ENCODE peak calls at places on chromosome 12, in seven cellular contexts. O is left ventricle myocardium inferior; U is AG10803; R is lower lobe of right lung; Z is brain microvascular endothelial cell; V is naive thymus-derived CD4-positive, alpha-beta T cell; A is tibial artery. W is an unnamed sample.
A peak's percentile ranks its signal among the peaks of the same experiment; 100 is the strongest.

GRCh38 chr12:16520328-16520727 is 85.6 kb downstream of the LMO3 start:
- DNase-seq in O (no peak), U (peak; percentile 5), R (no peak), Z (no peak), V (no peak), A (no peak), W (no peak)

GRCh38 chr12:26214121-26214520 is 18.7 kb downstream of the SSPN start:
- DNase-seq in O (no peak), U (no peak), R (no peak), Z (no peak), V (no peak), A (no peak), W (no peak)

GRCh38 chr12:92032101-92032500 is 113.5 kb downstream of the BTG1 start:
- DNase-seq in O (no peak), U (no peak), R (no peak), Z (no peak), V (no peak), A (no peak), W (no peak)

GRCh38 chr12:15963271-15963670 is 52.1 kb downstream of the DERA start:
- DNase-seq in O (no peak), U (no peak), R (no peak), Z (no peak), V (no peak), A (no peak), W (no peak)

GRCh38 chr12:67241482-67241881 is 27.7 kb upstream of the CAND1 start:
- DNase-seq in O (no peak), U (peak; percentile 21), R (no peak), Z (no peak), V (no peak), A (no peak), W (no peak)

GRCh38 chr12:39572551-39572950 is 47.1 kb downstream of the ABCD2 start:
- DNase-seq in O (no peak), U (no peak), R (no peak), Z (no peak), V (no peak), A (no peak), W (no peak)

GRCh38 chr12:121000530-121000929 is 15.8 kb downstream of the C12orf43 start:
- DNase-seq in O (no peak), U (no peak), R (peak; percentile 8), Z (no peak), V (no peak), A (no peak), W (peak; percentile 82)

GRCh38 chr12:47361389-47362031 is 281.8 kb upstream of the AMIGO2 start:
- DNase-seq in O (no peak), U (no peak), R (no peak), Z (no peak), V (peak; percentile 31), A (no peak), W (peak; percentile 29)

GRCh38 chr12:57471-57980 is 9.0 kb upstream of the IQSEC3 start:
- DNase-seq in O (no peak), U (no peak), R (no peak), Z (no peak), V (no peak), A (no peak), W (no peak)

GRCh38 chr12:43338848-43339526 is 213.0 kb downstream of the ADAMTS20 start:
- DNase-seq in O (no peak), U (peak; percentile 54), R (no peak), Z (peak; percentile 62), V (no peak), A (no peak), W (no peak)

GRCh38 chr12:50047693-50048250 is 9.6 kb upstream of the ASIC1 start:
- DNase-seq in O (no peak), U (no peak), R (no peak), Z (no peak), V (no peak), A (no peak), W (no peak)

GRCh38 chr12:95473440-95473946 is 459 bp upstream of the METAP2 start:
- DNase-seq in O (no peak), U (peak; percentile 35), R (no peak), Z (peak; percentile 28), V (peak; percentile 54), A (peak; percentile 51), W (peak; percentile 50)

GRCh38 chr12:110245278-110245868 is 35.7 kb upstream of the ATP2A2 start:
- DNase-seq in O (peak; percentile 54), U (no peak), R (peak; percentile 58), Z (no peak), V (peak; percentile 22), A (no peak), W (peak; percentile 21)

GRCh38 chr12:121626853-121627623 is 708 bp downstream of the ORAI1 start:
- DNase-seq in O (peak; percentile 44), U (peak; percentile 57), R (peak; percentile 76), Z (peak; percentile 52), V (peak; percentile 78), A (peak; percentile 61), W (peak; percentile 87)

GRCh38 chr12:107610030-107610859 is 75.4 kb upstream of the PWP1 start:
- DNase-seq in O (no peak), U (peak; percentile 37), R (no peak), Z (peak; percentile 40), V (peak; percentile 6), A (no peak), W (peak; percentile 25)

GRCh38 chr12:29782285-29782820 is 1.4 kb downstream of the TMTC1 start:
- DNase-seq in O (no peak), U (peak; percentile 42), R (no peak), Z (peak; percentile 46), V (no peak), A (no peak), W (no peak)

GRCh38 chr12:69881771-69882170 is 56.7 kb downstream of the MYRFL start:
- DNase-seq in O (no peak), U (no peak), R (no peak), Z (no peak), V (no peak), A (no peak), W (no peak)

GRCh38 chr12:69880566-69880965 is 55.5 kb downstream of the MYRFL start:
- DNase-seq in O (no peak), U (peak; percentile 28), R (no peak), Z (peak; percentile 6), V (no peak), A (no peak), W (no peak)

GRCh38 chr12:69874606-69875005 is 49.6 kb downstream of the MYRFL start:
- DNase-seq in O (no peak), U (no peak), R (no peak), Z (no peak), V (no peak), A (no peak), W (no peak)

GRCh38 chr12:69875416-69875815 is 50.4 kb downstream of the MYRFL start:
- DNase-seq in O (no peak), U (no peak), R (no peak), Z (no peak), V (no peak), A (no peak), W (no peak)

DNA sequence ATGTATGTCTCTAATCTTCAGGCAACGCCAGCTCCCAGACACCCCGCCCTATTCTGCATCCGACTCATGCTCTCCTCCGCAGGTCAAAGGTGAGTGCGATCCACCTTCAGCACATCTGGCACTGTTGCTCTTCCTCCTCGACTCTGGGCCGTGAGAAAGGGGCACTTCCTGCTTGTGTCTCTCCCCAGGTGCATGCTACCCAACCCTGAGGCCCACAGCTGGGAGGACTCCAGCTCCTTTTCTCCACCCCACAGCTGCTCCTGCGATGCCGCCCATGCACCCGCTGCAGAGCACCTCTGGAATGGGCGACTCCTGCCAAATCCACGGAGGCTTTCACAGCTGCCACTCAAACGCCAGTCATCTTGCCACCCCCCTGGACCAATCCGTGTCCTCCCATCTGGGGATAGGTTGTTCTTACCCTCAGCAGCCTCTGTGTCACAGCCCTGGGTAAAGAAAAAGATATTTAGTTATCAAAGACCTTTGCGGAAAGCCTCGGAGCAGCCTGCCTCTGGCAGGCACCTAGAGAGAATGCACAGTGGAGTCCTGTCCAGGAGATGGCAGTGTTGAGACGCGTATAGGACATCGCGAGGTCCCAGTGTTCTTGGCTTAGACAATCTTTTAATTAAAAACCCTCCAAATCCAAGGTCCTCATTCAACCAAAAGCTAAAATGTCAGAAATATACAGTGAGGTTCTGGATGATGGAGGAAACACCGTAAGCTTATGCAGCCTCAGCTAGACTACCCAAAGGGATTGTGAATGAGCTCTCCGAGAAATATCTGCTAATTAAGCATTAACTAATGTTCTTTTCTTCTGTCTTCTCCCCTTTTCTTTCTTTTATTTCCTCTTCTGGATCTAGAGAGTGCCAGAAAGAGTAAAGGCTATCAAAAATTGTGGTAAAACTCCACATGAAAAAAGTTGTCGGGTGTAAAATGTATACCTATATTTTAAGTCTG is 54.3 kb downstream of the MYRFL start:
- DNase-seq in O (peak; percentile 53), U (peak; percentile 68), R (peak; percentile 68), Z (peak; percentile 75), V (peak; percentile 52), A (peak; percentile 61), W (peak; percentile 30)
- H3K4me3 ChIP-seq in O (peak overlapping the region; percentile 40), U (peak overlapping the region; percentile 49), R (peak overlapping the region; percentile 9), Z (peak overlapping the region; percentile 31), V (no peak overlapping the region), A (peak overlapping the region; percentile 10), W (no peak overlapping the region)

DNA sequence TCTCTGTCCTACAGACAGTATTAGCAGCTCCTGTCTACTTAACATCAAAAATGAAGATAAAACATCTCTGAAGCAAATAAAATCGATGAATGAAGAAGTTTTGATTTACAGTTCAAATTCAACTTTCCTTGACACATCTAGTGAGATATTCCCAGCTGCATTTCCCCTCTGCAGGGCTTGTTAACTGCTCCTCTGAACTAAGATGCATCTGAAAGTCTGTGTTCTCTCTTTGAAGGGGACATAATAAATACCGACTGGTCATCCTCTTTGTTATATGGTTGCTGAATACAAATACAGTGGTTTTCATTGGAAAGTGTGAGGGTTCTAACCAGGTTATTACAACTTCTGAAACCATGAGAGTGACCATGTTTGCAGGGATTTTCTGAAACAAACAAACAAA is 266.4 kb upstream of the SLC16A7 start:
- DNase-seq in O (no peak), U (no peak), R (no peak), Z (no peak), V (no peak), A (no peak), W (no peak)
- H3K4me3 ChIP-seq in O (no peak overlapping the region), U (no peak overlapping the region), R (no peak overlapping the region), Z (no peak overlapping the region), V (no peak overlapping the region), A (no peak overlapping the region), W (no peak overlapping the region)

DNA sequence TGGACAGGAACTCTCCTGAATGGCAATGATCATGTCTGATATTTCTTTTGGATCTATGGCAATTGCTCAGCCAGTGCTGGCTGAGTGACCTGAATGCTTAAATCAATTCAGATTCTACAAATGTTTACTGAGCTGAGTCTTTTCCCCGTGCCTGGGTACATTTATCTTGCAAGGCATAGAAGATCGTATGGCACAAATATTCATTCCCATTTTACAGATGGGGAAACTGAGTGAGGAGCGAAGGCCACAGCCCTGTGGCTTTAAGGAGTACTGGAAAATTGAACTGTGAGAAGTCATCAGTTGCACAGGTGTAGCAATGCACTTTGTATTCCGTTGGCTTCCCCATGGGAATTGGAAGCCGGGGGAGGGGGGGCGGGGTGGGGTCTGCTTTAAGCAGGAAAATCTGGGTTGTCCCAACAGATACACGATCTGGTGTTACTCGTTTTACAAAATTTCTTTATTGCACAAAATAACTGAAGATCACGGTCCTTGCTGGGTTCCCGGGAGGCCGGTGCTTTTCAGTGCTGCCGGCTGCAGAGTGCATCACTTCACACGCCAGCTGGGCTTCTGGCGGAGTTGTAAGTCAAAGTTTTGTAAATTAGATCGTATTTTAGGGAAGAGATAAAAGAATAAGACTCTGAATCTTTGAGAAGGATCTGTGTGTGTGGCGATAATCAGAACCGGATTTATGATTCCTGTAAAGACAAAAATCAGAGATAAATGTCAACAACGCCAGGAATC is 75.1 kb upstream of the MAP1LC3B2 start:
- DNase-seq in O (peak; percentile 29), U (peak; percentile 28), R (no peak), Z (no peak), V (no peak), A (no peak), W (no peak)
- H3K4me3 ChIP-seq in O (no peak overlapping the region), U (no peak overlapping the region), R (no peak overlapping the region), Z (no peak overlapping the region), V (no peak overlapping the region), A (no peak overlapping the region), W (no peak overlapping the region)

GRCh38 chr12:76346798-76347420 is 1.3 kb downstream of the BBS10 start:
- DNase-seq in O (no peak), U (peak; percentile 77), R (no peak), Z (peak; percentile 70), V (no peak), A (peak; percentile 29), W (no peak)
- H3K4me3 ChIP-seq in O (peak overlapping the region; percentile 86), U (peak overlapping the region; percentile 87), R (peak overlapping the region; percentile 91), Z (peak overlapping the region; percentile 88), V (no peak overlapping the region), A (peak overlapping the region; percentile 86), W (peak overlapping the region; percentile 71)